ENCODE peak calls at places on chromosomes 2 and 18, in six cellular contexts. T is sigmoid colon, B is mammary epithelial cell, A is tibial artery, U is body of pancreas, H is lung. Y is an unnamed sample.

GRCh38 chr2:47295981-47296350 is 107.0 kb upstream of the MSH2 start:
- DNase-seq in H (no peak), A (no peak), B (no peak), T (no peak), U (no peak), Y (no peak)

GRCh38 chr2:20596973-20597867 is 53.7 kb downstream of the HS1BP3 start:
- DNase-seq in T (peak; percentile 94), A (peak; percentile 95), B (no peak), U (peak; percentile 70), H (peak; percentile 66), Y (no peak)

GRCh38 chr2:190746971-190747761 is 98.3 kb downstream of the NAB1 start:
- DNase-seq in A (no peak), H (no peak), B (no peak), T (no peak), U (no peak), Y (no peak)

GRCh38 chr2:197306691-197307030 is 3.9 kb downstream of the ANKRD44 start:
- DNase-seq in T (peak; percentile 72), H (peak; percentile 48), A (peak; percentile 57), B (peak; percentile 54), U (peak; percentile 84), Y (no peak)

GRCh38 chr2:240511351-240512108 is 46.3 kb downstream of the ANKMY1 start:
- DNase-seq in T (no peak), H (peak; percentile 27), A (no peak), B (no peak), U (no peak), Y (no peak)

GRCh38 chr2:241020629-241021190 is 22.3 kb downstream of the SNED1 start:
- DNase-seq in H (peak; percentile 25), T (peak; percentile 40), A (no peak), B (no peak), U (no peak), Y (no peak)

GRCh38 chr2:37324786-37325624 is at the start of gene PRKD3:
- DNase-seq in T (peak; percentile 80), H (peak; percentile 48), B (peak; percentile 60), A (peak; percentile 54), U (peak; percentile 42), Y (peak; percentile 80)

GRCh38 chr18:54033087-54033486 is 191.4 kb downstream of the MBD2 start:
- DNase-seq in B (no peak), T (no peak), H (no peak), A (no peak), U (no peak), Y (no peak)

GRCh38 chr2:8590940-8591339 is 90.9 kb upstream of the ID2 start:
- DNase-seq in A (no peak), T (no peak), U (no peak), B (no peak), H (no peak), Y (no peak)

GRCh38 chr2:6342273-6342920 is 523.3 kb downstream of the CMPK2 start:
- DNase-seq in U (no peak), T (no peak), B (no peak), H (no peak), A (no peak), Y (no peak)

GRCh38 chr18:57644540-57644939 is 22.9 kb upstream of the NARS1 start:
- DNase-seq in A (no peak), H (no peak), B (no peak), U (no peak), T (no peak), Y (no peak)
- TF ChIP-seq CTCF in A (no peak), H (no peak), B (peak; percentile 23), U (peak; percentile 14), T (no peak), Y (no peak)

DNA sequence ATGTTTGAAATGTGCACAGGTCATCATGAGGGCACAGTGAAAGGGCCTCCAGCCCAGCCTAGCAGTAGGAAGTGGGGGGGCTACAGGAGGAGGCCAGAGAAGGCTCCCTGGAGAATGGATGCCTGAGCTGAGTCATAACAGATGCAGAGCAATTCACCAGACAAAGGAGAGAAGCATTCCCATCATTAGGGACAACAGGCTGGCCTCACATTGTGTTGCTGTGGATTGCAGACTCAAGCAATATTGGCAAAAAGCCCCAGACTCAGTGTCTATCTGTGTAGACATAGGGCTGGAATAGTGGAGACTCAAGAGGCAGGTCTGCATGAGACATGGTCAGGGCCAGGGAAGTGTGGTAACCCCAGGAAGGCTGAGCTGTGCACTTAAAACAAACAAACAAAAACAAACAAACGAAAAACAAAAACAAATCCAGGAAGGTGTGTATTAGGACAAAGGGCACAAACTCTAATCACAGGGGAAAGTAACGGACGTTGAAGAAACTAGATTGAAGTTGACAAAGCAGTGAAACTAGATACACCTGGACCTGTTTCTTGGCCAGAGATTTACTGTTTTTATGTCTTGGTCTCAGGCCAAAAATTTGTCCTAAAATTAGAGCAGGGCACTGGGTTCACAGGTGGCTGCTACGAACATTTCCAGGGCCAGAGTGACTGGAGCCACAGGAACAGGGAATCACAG is 329.7 kb downstream of the DLGAP1 start:
- DNase-seq in U (no peak), T (no peak), H (no peak), B (no peak), A (no peak), Y (no peak)
- H3K27me3 ChIP-seq in U (no peaks in the 10 kb centered on the region), T (no peaks in the 10 kb centered on the region), H (no peaks in the 10 kb centered on the region), B (no peaks in the 10 kb centered on the region), A (no peaks in the 10 kb centered on the region), Y (no peaks in the 10 kb centered on the region)

GRCh38 chr2:61887684-61888303 is 662 bp downstream of the CCT4 start:
- DNase-seq in U (no peak), H (no peak), A (no peak), T (no peak), B (peak; percentile 37), Y (no peak)

GRCh38 chr2:61889212-61889956 is 928 bp upstream of the CCT4 start:
- DNase-seq in B (no peak), A (no peak), U (peak; percentile 20), T (peak; percentile 67), H (no peak), Y (peak; percentile 33)

GRCh38 chr2:61882850-61883249 is 5.6 kb downstream of the CCT4 start:
- DNase-seq in A (no peak), U (no peak), T (no peak), B (no peak), H (no peak), Y (no peak)

GRCh38 chr2:61885896-61886603 is 2.4 kb downstream of the CCT4 start:
- DNase-seq in U (no peak), H (no peak), A (no peak), B (no peak), T (no peak), Y (no peak)
- H3K4me3 ChIP-seq in U (no peak overlapping the region), H (no peak overlapping the region), A (no peak overlapping the region), B (no peak overlapping the region), T (no peak overlapping the region), Y (peak overlapping the region; percentile 95)

GRCh38 chr2:56134861-56135260 is 48.9 kb upstream of the CCDC85A start:
- DNase-seq in U (no peak), T (no peak), A (no peak), B (no peak), H (no peak), Y (no peak)

GRCh38 chr2:56133931-56134629 is 49.7 kb upstream of the CCDC85A start:
- DNase-seq in T (no peak), H (no peak), B (no peak), U (no peak), A (no peak), Y (no peak)

GRCh38 chr2:56130463-56131070 is 53.2 kb upstream of the CCDC85A start:
- DNase-seq in H (no peak), U (peak; percentile 60), A (no peak), T (no peak), B (peak; percentile 31), Y (no peak)

GRCh38 chr2:56133441-56133840 is 50.3 kb upstream of the CCDC85A start:
- DNase-seq in B (no peak), T (no peak), U (no peak), A (no peak), H (no peak), Y (no peak)

DNA sequence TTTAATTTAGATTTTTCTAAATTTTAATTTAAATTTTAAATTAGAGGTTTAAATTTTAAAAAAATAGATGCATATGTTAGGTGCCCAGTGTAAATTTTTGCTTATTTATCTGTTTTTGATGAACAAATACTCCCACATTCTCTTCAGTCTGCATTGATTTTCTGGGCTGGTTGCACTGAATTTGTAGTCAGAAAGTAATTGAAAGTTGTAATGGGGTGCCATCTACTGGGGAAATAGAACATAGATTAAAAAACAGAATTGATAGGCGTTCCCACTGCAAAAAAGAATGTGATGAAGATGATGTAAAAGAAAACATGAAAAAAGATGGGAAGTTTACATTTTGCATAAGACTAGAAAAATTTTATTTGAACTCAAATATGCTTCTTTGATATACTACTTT is 51.7 kb upstream of the CCDC85A start:
- DNase-seq in A (no peak), U (no peak), B (peak; percentile 17), T (no peak), H (no peak), Y (peak; percentile 9)
- TF ChIP-seq CTCF in A (peak; percentile 58), U (peak; percentile 83), B (peak; percentile 57), T (peak; percentile 26), H (no peak), Y (peak; percentile 32)

GRCh38 chr2:136119717-136120675 is 2.0 kb upstream of the CXCR4 start:
- DNase-seq in A (no peak), B (no peak), H (no peak), U (no peak), T (no peak), Y (no peak)

GRCh38 chr2:136125226-136125625 is 7.3 kb upstream of the CXCR4 start:
- DNase-seq in T (no peak), B (no peak), A (no peak), U (no peak), H (no peak), Y (no peak)

GRCh38 chr2:136126021-136126420 is 8.1 kb upstream of the CXCR4 start:
- DNase-seq in A (no peak), U (no peak), T (no peak), B (no peak), H (no peak), Y (no peak)

GRCh38 chr2:136121511-136121910 is 3.6 kb upstream of the CXCR4 start:
- DNase-seq in H (no peak), T (no peak), U (no peak), A (no peak), B (no peak), Y (no peak)

GRCh38 chr2:136122654-136123053 is 4.7 kb upstream of the CXCR4 start:
- DNase-seq in T (no peak), A (no peak), U (no peak), H (no peak), B (no peak), Y (no peak)
- H3K27me3 ChIP-seq in T (peaks cover 32% of the 10 kb centered on the region), A (no peaks in the 10 kb centered on the region), U (peaks cover 6% of the 10 kb centered on the region), H (no peaks in the 10 kb centered on the region), B (peaks cover 30% of the 10 kb centered on the region), Y (no peaks in the 10 kb centered on the region)

GRCh38 chr2:85324639-85325465 is 2.9 kb downstream of the TGOLN2 start:
- DNase-seq in H (no peak), A (no peak), U (no peak), B (peak; percentile 22), T (peak; percentile 53), Y (no peak)
- H3K4me3 ChIP-seq in H (no peak overlapping the region), A (peak overlapping the region; percentile 82), U (no peak overlapping the region), B (peak overlapping the region; percentile 84), T (peak overlapping the region; percentile 70), Y (peak overlapping the region; percentile 91)